ENCODE peak calls at places on chromosome 4, in nine cellular contexts. N, Q, H, F, L, Y, E, Z and W are unnamed samples.

GRCh38 chr4:99405433-99406115 is 29.6 kb downstream of the ADH7 start:
- DNase-seq in N (no peak), Q (peak; percentile 25), H (peak; percentile 73), F (no peak), L (peak; percentile 91), Y (no peak), E (peak; percentile 92), Z (peak; percentile 21), W (peak; percentile 88)

GRCh38 chr4:64625438-64625837 is 216.2 kb upstream of the TECRL start:
- DNase-seq in N (no peak), Q (no peak), H (no peak), F (no peak), L (no peak), Y (no peak), E (no peak), Z (no peak), W (no peak)

GRCh38 chr4:20264688-20265087 is 13.0 kb downstream of the SLIT2 start:
- DNase-seq in N (no peak), Q (no peak), H (no peak), F (no peak), L (no peak), Y (no peak), E (no peak), Z (no peak), W (no peak)

GRCh38 chr4:48331577-48332340 is 9.6 kb upstream of the SLAIN2 start:
- DNase-seq in N (no peak), Q (no peak), H (no peak), F (no peak), L (peak; percentile 79), Y (no peak), E (peak; percentile 84), Z (no peak), W (no peak)

GRCh38 chr4:117474987-117475386 is 389.6 kb upstream of the TRAM1L1 start:
- DNase-seq in N (no peak), Q (no peak), H (no peak), F (no peak), L (no peak), Y (no peak), E (no peak), Z (no peak), W (no peak)

GRCh38 chr4:125390126-125390525 is 75.4 kb downstream of the FAT4 start:
- DNase-seq in N (no peak), Q (no peak), H (peak; percentile 40), F (no peak), L (peak; percentile 85), Y (peak; percentile 28), E (peak; percentile 88), Z (no peak), W (no peak)

GRCh38 chr4:88728146-88728545 is 30.5 kb upstream of the NAP1L5 start:
- DNase-seq in N (no peak), Q (no peak), H (peak; percentile 47), F (no peak), L (no peak), Y (no peak), E (no peak), Z (no peak), W (no peak)

GRCh38 chr4:47219586-47219985 is 188.2 kb downstream of the GABRB1 start:
- DNase-seq in N (no peak), Q (no peak), H (no peak), F (no peak), L (no peak), Y (no peak), E (peak; percentile 20), Z (no peak), W (no peak)

GRCh38 chr4:185566972-185567749 is 31.9 kb upstream of the PDLIM3 start:
- DNase-seq in N (no peak), Q (peak; percentile 29), H (peak; percentile 85), F (no peak), L (peak; percentile 81), Y (peak; percentile 31), E (peak; percentile 89), Z (no peak), W (no peak)

GRCh38 chr4:127249767-127250108 is 383.0 kb upstream of the INTU start:
- DNase-seq in N (no peak), Q (no peak), H (no peak), F (no peak), L (no peak), Y (no peak), E (no peak), Z (no peak), W (no peak)

GRCh38 chr4:53672873-53673272 is 81.6 kb upstream of the LNX1 start:
- DNase-seq in N (no peak), Q (no peak), H (no peak), F (no peak), L (no peak), Y (no peak), E (no peak), Z (no peak), W (no peak)

GRCh38 chr4:16278178-16278577 is 51.9 kb upstream of the TAPT1 start:
- DNase-seq in N (no peak), Q (no peak), H (no peak), F (no peak), L (no peak), Y (no peak), E (no peak), Z (no peak), W (no peak)

GRCh38 chr4:8010618-8011017 is 71.0 kb upstream of the AFAP1 start:
- DNase-seq in N (no peak), Q (no peak), H (peak; percentile 21), F (peak; percentile 82), L (peak; percentile 13), Y (no peak), E (peak; percentile 35), Z (no peak), W (peak; percentile 90)

GRCh38 chr4:15479089-15479912 is 9.6 kb downstream of the CC2D2A start:
- DNase-seq in N (peak; percentile 72), Q (no peak), H (peak; percentile 43), F (peak; percentile 71), L (peak; percentile 82), Y (peak; percentile 42), E (peak; percentile 94), Z (peak; percentile 73), W (peak; percentile 88)

GRCh38 chr4:100287569-100287968 is 97.3 kb upstream of the DDIT4L start:
- DNase-seq in N (no peak), Q (no peak), H (no peak), F (no peak), L (peak; percentile 23), Y (no peak), E (no peak), Z (no peak), W (no peak)

GRCh38 chr4:23902203-23902602 is 12.4 kb upstream of the PPARGC1A start:
- DNase-seq in N (no peak), Q (no peak), H (no peak), F (no peak), L (no peak), Y (no peak), E (no peak), Z (no peak), W (no peak)
- TF ChIP-seq CTCF in N (no peak), Q (no peak), H (no peak), F (peak; percentile 58), L (no peak), Y (no peak), E (no peak), Z (peak; percentile 31), W (no peak)

GRCh38 chr4:2354127-2354526 is 64.3 kb downstream of the ZFYVE28 start:
- DNase-seq in N (no peak), Q (no peak), H (no peak), F (peak; percentile 62), L (no peak), Y (no peak), E (peak; percentile 31), Z (no peak), W (no peak)
- TF ChIP-seq CTCF in N (peak; percentile 19), Q (peak; percentile 33), H (peak; percentile 19), F (peak; percentile 44), L (peak; percentile 48), Y (peak; percentile 51), E (peak; percentile 71), Z (peak; percentile 41), W (peak; percentile 47)

GRCh38 chr4:102730968-102731533 is 29.7 kb downstream of the MANBA start:
- DNase-seq in N (no peak), Q (no peak), H (no peak), F (no peak), L (no peak), Y (no peak), E (no peak), Z (no peak), W (no peak)
- TF ChIP-seq CTCF in N (no peak), Q (peak; percentile 19), H (no peak), F (peak; percentile 41), L (peak; percentile 8), Y (no peak), E (peak; percentile 26), Z (peak; percentile 84), W (peak; percentile 7)

GRCh38 chr4:52665592-52665991 is 6.5 kb upstream of the USP46 start:
- DNase-seq in N (no peak), Q (no peak), H (no peak), F (no peak), L (no peak), Y (no peak), E (peak; percentile 42), Z (no peak), W (no peak)
- TF ChIP-seq CTCF in N (peak; percentile 26), Q (peak; percentile 49), H (peak; percentile 39), F (no peak), L (peak; percentile 8), Y (no peak), E (peak; percentile 54), Z (peak; percentile 42), W (peak; percentile 50)

DNA sequence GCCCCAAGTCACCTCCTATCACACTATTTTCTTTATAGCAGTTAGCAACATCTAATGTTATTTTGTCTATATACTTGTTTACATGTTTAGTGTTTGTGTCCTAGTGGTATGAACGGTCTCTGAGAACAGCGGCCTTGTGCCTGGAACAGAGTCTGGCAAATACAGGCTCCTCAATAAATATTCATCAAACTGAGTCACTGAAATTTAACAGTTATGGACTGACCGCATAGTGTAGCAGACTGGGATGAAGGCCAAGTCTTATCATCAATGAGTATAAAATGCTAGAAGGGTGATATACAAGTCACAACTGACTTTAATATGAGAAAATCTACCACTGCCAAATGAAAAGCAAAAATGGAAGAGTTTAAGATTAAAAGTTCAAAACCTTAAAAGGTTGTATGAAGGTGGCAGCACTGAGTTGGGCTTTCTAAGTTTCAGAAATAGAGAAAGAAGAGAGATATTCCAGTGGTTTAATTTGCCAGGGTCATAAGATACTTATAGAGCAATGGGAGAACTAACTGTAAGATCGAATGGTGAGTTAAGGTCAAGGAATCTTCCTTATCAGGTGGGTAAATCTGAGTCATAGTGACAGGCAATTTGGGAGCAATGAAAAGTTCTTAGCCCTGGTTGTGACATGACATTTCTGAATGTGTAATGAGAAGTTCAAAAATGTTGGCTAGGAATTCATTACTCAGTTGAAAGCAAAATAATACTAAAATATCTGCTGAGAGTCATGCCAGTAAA is 34.9 kb downstream of the ELOVL6 start:
- DNase-seq in N (no peak), Q (no peak), H (no peak), F (no peak), L (peak; percentile 80), Y (peak; percentile 76), E (peak; percentile 80), Z (no peak), W (no peak)
- TF ChIP-seq CTCF in N (no peak), Q (no peak), H (no peak), F (no peak), L (peak; percentile 19), Y (no peak), E (peak; percentile 47), Z (no peak), W (no peak)

DNA sequence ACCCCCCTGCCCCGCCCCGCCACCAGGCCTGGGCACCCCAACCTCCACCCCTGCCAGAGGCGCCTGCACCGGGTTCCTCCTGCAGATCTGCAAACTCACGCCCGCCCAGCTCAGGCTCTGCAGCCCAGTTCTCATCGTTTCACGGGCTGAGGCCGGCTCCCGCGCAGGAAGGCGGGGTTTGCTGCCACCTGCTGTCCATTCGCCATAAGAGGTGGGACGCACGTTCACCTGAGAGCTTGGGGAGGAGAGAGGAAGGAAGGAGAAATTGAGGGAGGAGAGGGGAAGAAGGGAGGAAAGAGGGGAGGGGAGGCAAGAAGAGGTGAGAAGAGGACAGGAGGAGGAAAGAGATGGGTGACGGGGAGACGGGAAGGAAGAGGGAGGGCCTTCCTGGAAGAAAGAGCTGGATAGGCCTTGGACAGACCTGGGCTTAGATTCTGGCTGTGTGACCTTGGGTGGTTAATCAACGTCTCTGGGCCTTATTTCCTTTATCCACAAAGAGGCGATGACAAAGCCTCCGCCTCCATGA is 114.5 kb downstream of the ADRA2C start:
- DNase-seq in N (peak; percentile 83), Q (peak; percentile 56), H (peak; percentile 63), F (peak; percentile 87), L (peak; percentile 35), Y (no peak), E (peak; percentile 69), Z (peak; percentile 60), W (peak; percentile 89)
- TF ChIP-seq CTCF in N (peak; percentile 54), Q (peak; percentile 75), H (peak; percentile 76), F (peak; percentile 86), L (peak; percentile 54), Y (peak; percentile 83), E (peak; percentile 76), Z (peak; percentile 78), W (peak; percentile 73)